ENCODE peak calls at places on chromosomes 11 and 22, in five cellular contexts. P is SK-N-SH, O is HepG2, C is fibroblast of lung, I is PC-3. Y is an unnamed sample. For H3K27me3, the result is how much of the 10 kb centered on the place peaks cover.

GRCh38 chr11:111826322-111826950 is 44.9 kb downstream of the ALG9 start:
- DNase-seq in P (no peak), O (no peak), C (no peak), I (no peak), Y (no peak)

GRCh38 chr11:75642402-75643113 is 26.3 kb downstream of the MAP6 start:
- DNase-seq in P (no peak), O (no peak), C (no peak), I (peak), Y (no peak)

GRCh38 chr11:123838199-123838598 is 32.0 kb upstream of the OR6M1 start:
- DNase-seq in P (no peak), O (no peak), C (no peak), I (no peak), Y (no peak)

GRCh38 chr11:71250512-71251158 is 1.7 kb downstream of the SHANK2 start:
- DNase-seq in P (no peak), O (no peak), C (no peak), I (no peak), Y (no peak)

GRCh38 chr22:40030026-40030756 is 35.4 kb downstream of the FAM83F start:
- DNase-seq in P (no peak), O (no peak), C (no peak), I (no peak), Y (no peak)

GRCh38 chr22:50469377-50470305 is 5.2 kb downstream of the SBF1 start:
- DNase-seq in P (no peak), O (no peak), C (peak), I (peak), Y (peak)

GRCh38 chr22:30685178-30685577 is 9.5 kb upstream of the OSBP2 start:
- DNase-seq in P (peak), O (no peak), C (no peak), I (no peak), Y (no peak)

GRCh38 chr11:76218449-76219206 is 12.3 kb upstream of the WNT11 start:
- DNase-seq in P (no peak), O (no peak), C (no peak), I (no peak), Y (no peak)

GRCh38 chr11:64348611-64349387 is 8.8 kb downstream of the CCDC88B start:
- DNase-seq in P (peak), O (peak), C (no peak), I (no peak), Y (no peak)

GRCh38 chr11:46240861-46241260 is 36.6 kb upstream of the CREB3L1 start:
- DNase-seq in P (no peak), O (no peak), C (no peak), I (no peak), Y (no peak)

GRCh38 chr22:19109198-19110063 is 12.8 kb downstream of the DGCR2 start:
- DNase-seq in P (no peak), O (peak), C (peak), I (no peak), Y (peak)

DNA sequence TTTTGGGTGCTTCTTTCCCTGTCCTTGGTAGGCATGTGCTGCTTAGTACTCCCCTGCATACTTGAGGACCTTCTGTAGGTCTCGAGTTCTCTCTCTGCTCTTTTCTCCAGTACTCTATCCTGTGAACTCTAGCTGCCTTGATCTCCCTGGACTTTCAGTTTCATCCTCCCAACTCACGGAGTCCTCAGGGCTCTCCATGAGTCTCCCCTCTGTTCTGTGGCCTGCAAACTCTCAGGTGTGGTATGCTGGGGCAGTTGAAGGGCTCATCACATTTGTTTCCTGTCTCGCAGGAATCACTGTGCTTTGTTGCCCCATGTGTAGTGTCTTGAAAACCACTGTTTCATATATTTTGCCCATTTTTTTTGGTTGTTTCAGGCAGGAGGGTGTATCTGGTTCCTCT is 3.3 kb upstream of the PACS1 start:
- DNase-seq in P (no peak), O (no peak), C (no peak), I (no peak), Y (no peak)
- H3K4me2 ChIP-seq in P (no peak), O (no peak), C (no peak), I (no peak), Y (no peak)

GRCh38 chr11:13030857-13031256 is 21.7 kb downstream of the RASSF10 start:
- DNase-seq in P (peak), O (peak), C (no peak), I (no peak), Y (no peak)

GRCh38 chr11:13028322-13028721 is 19.2 kb downstream of the RASSF10 start:
- DNase-seq in P (no peak), O (no peak), C (no peak), I (no peak), Y (no peak)

GRCh38 chr11:13033760-13034533 is 24.8 kb downstream of the RASSF10 start:
- DNase-seq in P (peak), O (no peak), C (no peak), I (no peak), Y (no peak)

GRCh38 chr11:13029872-13030271 is 20.8 kb downstream of the RASSF10 start:
- DNase-seq in P (no peak), O (no peak), C (no peak), I (no peak), Y (no peak)

DNA sequence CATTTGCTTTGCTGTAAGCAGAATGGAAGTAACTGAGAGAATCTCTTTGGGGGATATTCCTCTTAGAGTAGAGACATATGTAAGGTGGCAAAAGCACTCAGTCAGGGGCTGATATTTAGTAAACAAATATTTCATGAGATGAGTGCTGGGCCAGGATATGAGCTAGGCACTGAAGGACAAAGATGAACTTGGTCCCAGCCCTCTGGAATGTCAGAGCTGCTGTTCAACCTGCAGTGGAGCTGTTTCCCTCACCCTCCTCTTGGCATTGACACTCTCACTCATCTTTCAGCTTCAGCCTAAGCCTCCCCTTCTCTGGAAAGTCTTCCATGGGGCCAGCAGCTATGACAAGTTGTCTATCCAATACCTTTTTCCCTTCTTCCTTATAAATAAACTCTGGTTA is 22.2 kb downstream of the RASSF10 start:
- DNase-seq in P (no peak), O (no peak), C (no peak), I (no peak), Y (no peak)
- H3K27me3 ChIP-seq in P (under half), O (under half), C (under half), I (under half), Y (under half)

GRCh38 chr11:67387518-67387917 is 4.3 kb upstream of the RAD9A start:
- DNase-seq in P (no peak), O (no peak), C (no peak), I (no peak), Y (no peak)
- H3K9ac ChIP-seq in P (no peak), O (no peak), C (no peak), I (no peak), Y (no peak)

DNA sequence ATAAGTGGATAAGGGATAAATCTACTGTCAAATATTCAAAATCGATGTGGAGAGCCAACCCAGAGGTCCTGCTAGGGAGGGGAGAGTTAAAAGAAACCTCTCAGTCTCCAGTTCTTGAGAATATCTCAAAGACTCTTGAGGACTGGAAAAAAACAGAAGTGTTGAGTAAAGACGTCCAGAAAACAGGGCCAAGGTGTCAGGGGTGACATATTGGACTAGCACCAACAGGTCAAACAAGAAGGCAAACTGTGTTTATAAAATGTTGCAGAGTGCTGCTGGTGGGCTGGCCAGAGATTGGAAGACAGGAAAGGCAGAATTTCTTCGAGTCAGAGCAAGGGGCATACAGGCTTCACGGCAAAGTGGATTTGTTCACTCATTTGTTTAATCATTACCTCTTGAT is 33.8 kb upstream of the SMPD1 start:
- DNase-seq in P (no peak), O (no peak), C (no peak), I (no peak), Y (no peak)
- H3K4me2 ChIP-seq in P (no peak), O (no peak), C (peak), I (no peak), Y (no peak)

DNA sequence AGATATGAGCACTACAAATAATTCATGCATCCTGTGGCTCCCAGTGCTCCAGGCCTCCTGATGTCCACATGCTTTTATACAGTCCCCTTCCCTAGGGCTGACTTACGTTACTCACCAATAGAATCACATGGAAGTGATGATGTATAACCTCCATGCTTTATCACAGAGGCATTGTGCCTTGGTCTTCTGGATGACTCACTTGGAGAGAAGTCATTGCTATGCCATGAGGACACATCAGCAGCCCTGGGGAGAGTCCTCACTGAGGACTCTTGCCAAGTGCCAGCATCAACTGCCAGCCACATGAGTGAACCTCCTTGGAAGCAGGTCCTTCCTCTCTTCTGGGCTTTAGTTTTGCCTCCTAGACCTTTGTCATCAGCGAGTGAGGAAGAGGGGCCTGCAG is 22.0 kb upstream of the IGSF9B start:
- DNase-seq in P (no peak), O (no peak), C (peak), I (peak), Y (peak)
- H3K27me3 ChIP-seq in P (under half), O (half or more), C (under half), I (half or more), Y (under half)

GRCh38 chr11:94657629-94658028 is 90.5 kb downstream of the PIWIL4 start:
- DNase-seq in P (no peak), O (no peak), C (no peak), I (no peak), Y (no peak)
- H3K9ac ChIP-seq in P (no peak), O (no peak), C (no peak), I (no peak), Y (no peak)

DNA sequence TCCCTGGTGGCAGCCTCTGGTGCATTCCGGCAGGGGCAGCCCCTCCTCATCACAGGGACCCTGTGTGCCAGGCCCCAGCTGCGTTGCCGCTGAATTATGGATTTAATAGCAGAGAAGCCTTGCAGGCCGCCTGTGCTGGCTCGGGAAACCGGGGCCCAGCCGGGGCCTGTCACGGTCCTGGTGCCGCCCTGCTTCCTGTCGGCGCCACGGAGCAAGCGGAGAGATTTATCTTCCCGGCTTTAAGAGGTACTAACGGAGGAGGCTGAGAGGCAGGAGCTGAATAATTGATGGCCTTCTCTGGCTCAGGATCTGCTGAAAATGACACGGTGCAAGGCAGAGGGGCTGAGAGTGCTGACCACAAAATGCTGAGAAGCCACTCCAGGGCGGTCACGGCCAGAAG is 54.0 kb upstream of the CCDC188 start:
- DNase-seq in P (no peak), O (no peak), C (no peak), I (no peak), Y (no peak)
- H3K4me2 ChIP-seq in P (no peak), O (no peak), C (no peak), I (no peak), Y (no peak)

DNA sequence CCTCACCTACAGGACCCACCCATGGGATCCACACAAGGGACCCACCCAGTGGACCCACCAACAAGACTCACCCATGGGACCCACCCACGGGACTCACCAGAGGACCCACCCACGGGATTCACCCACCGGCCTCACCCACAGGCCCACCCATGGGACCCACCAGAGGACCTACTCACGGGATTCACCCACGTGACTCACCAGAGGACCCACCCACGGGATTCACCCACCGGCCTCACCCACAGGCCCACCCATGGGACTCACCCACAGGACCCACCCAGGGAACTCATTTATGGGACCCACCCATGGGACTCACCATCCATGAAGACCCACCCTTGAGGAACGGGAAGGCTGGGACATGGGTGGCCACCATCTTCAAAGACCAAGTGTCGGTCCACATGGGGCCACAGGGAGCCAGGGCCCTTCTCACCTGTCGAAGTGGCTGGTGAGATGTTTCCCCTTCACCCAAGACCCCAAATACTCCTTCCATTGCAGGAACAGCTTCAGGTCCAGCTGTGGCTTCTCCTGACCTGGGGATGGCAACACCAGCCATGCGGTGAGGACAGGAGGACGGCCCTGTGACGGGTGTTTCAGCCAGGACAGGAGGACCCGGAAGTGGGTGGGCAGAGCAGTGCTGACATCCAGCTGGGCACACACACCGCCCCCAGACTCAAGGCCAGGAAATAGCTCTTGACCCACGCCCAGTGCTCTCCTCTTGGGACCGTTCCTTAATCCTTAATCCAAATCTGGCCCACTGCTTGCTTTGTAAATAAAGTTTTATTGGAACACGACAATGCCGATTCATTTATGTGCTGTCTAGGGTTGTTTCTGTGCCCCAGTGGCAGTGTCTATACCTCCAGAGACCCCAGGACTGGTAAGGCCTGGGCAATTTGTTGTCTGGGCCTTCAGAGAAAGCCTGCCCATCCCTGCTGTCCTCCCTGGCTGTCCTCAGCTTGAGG is 1005.1 kb downstream of the BRD1 start:
- DNase-seq in P (no peak), O (no peak), C (no peak), I (no peak), Y (no peak)
- H3K27me3 ChIP-seq in P (under half), O (under half), C (under half), I (under half), Y (under half)

DNA sequence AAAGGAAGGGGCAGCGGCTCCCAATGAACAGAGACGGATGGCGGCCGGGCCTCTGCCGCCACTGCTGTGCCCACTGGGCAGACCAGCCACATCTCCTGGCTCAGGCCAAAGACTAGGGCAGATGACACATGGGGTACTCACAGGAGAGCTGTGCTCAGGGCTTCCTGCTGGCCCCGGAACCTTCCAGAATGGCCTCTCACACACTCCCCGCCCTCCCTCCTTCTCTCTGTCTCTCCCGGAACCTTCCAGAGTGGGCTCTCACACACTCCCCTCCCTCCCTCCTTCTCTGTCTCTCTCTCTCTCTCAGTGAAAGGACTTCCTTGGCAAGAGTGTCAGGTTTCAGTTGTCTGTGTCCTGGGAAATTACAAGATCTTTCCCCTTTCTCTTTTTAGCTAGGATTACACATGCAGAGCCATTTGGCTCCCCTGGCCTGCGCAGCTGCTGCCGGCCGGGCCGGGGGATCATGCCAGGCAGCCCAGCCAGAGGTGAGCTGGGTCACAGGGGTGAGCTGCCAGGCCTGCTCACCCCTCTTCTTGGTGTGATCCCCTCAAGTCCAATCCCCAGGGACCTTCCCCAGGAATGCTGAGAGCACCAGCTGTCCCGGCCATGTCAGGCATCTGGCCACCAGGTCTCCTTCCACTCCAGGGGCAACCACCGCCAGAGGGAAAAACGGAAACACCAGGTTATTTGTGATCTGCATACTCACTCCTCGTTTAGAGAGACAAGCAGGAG is 45.3 kb upstream of the ADA2 start:
- DNase-seq in P (peak), O (no peak), C (peak), I (no peak), Y (no peak)
- H3K9ac ChIP-seq in P (no peak), O (no peak), C (no peak), I (no peak), Y (no peak)

GRCh38 chr11:2382927-2383822 is 6.1 kb downstream of the CD81 start:
- DNase-seq in P (no peak), O (no peak), C (no peak), I (no peak), Y (no peak)
- H3K4me2 ChIP-seq in P (no peak), O (no peak), C (peak), I (no peak), Y (peak)